ENCODE peak calls at places on chromosomes 4 and X, in four cellular contexts. Q, O, G and I are unnamed samples.
A peak's percentile ranks its signal among the peaks of the same experiment; 100 is the strongest.

GRCh38 chr4:64251779-64252178 is 157.5 kb downstream of the TECRL start:
- DNase-seq in Q (no peak), O (no peak), G (no peak), I (no peak)

GRCh38 chrX:105567046-105567445 is 255.3 kb upstream of the NRK start:
- DNase-seq in Q (no peak), O (no peak), G (no peak), I (no peak)

GRCh38 chr4:183349673-183350072 is 27.4 kb upstream of the CLDN24 start:
- DNase-seq in Q (no peak), O (no peak), G (no peak), I (no peak)

GRCh38 chrX:16589211-16589610 is 60.7 kb upstream of the S100G start:
- DNase-seq in Q (peak; percentile 57), O (no peak), G (no peak), I (no peak)

GRCh38 chrX:113790987-113791386 is 792.9 kb upstream of the HTR2C start:
- DNase-seq in Q (no peak), O (no peak), G (no peak), I (no peak)

GRCh38 chr4:147970003-147970402 is 238.1 kb downstream of the ARHGAP10 start:
- DNase-seq in Q (no peak), O (no peak), G (no peak), I (no peak)

GRCh38 chr4:5472166-5472565 is 236.2 kb downstream of the EVC2 start:
- DNase-seq in Q (no peak), O (no peak), G (no peak), I (no peak)

GRCh38 chr4:41366911-41367517 is 110.3 kb downstream of the UCHL1 start:
- DNase-seq in Q (no peak), O (no peak), G (no peak), I (no peak)

GRCh38 chr4:173573286-173573685 is 43.3 kb upstream of the HAND2 start:
- DNase-seq in Q (no peak), O (no peak), G (no peak), I (no peak)

GRCh38 chr4:15375707-15376106 is 52.1 kb upstream of the C1QTNF7 start:
- DNase-seq in Q (no peak), O (no peak), G (no peak), I (no peak)

GRCh38 chr4:73528171-73528570 is 46.6 kb downstream of the AFM start:
- DNase-seq in Q (no peak), O (no peak), G (no peak), I (no peak)

GRCh38 chr4:15882675-15883086 is 55.9 kb downstream of the FGFBP1 start:
- DNase-seq in Q (peak; percentile 33), O (no peak), G (peak; percentile 48), I (peak; percentile 79)

GRCh38 chr4:173917255-173917960 is 366.1 kb downstream of the FBXO8 start:
- DNase-seq in Q (no peak), O (no peak), G (no peak), I (no peak)

GRCh38 chr4:173424899-173425805 is 26.2 kb upstream of the SCRG1 start:
- DNase-seq in Q (no peak), O (no peak), G (no peak), I (no peak)

GRCh38 chr4:6782846-6783110 is 251 bp downstream of the KIAA0232 start:
- DNase-seq in Q (no peak), O (no peak), G (no peak), I (no peak)

GRCh38 chr4:6783111-6783981 is 819 bp downstream of the KIAA0232 start:
- DNase-seq in Q (peak; percentile 76), O (peak; percentile 95), G (peak; percentile 91), I (peak; percentile 52)

GRCh38 chr4:6781113-6781512 is 1.4 kb upstream of the KIAA0232 start:
- DNase-seq in Q (no peak), O (no peak), G (peak; percentile 79), I (no peak)

GRCh38 chr4:6781561-6781960 is 966 bp upstream of the KIAA0232 start:
- DNase-seq in Q (no peak), O (no peak), G (no peak), I (no peak)

GRCh38 chr4:6782147-6782845 is at the start of gene KIAA0232:
- DNase-seq in Q (peak; percentile 83), O (peak; percentile 97), G (peak; percentile 93), I (peak; percentile 77)
- TF ChIP-seq POLR2A in Q (peak; percentile 89), O (no peak), G (peak; percentile 78), I (peak; percentile 58)

DNA sequence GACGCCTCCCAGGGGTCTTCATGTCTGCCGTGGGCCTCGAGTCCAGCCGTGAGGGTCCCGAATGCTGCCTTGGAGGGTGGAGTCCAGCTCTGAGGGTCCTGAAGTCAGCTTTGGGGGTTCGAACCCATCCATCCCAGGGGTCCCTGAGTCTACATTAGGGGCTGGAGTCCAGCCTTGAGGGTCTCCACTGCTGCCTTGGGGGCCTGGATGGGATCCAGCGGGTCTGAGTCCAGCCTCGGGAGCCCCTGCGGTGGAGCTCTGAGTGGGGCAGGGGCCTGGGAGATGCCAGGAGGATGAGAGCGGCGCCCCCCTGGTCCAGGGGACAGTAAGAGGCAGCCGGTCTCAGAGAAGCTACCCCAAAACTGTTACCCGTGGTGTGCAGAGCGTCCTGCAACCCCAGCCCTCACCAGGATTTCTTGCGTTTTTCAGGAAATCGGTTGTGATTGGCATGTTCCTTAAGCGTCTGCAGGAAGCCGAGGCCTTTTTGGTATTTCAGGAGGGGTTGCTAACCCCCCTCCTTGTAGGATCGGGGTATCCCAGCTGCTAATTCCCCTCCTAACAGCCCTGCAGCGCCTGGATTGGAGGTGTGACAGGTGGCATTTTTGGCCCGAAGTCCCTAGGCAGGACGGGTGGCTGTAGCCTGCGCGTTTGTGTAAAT is 1.7 kb upstream of the GTPBP6 start:
- DNase-seq in Q (no peak), O (peak; percentile 65), G (no peak), I (no peak)
- TF ChIP-seq POLR2A in Q (no peak), O (no peak), G (no peak), I (no peak)

DNA sequence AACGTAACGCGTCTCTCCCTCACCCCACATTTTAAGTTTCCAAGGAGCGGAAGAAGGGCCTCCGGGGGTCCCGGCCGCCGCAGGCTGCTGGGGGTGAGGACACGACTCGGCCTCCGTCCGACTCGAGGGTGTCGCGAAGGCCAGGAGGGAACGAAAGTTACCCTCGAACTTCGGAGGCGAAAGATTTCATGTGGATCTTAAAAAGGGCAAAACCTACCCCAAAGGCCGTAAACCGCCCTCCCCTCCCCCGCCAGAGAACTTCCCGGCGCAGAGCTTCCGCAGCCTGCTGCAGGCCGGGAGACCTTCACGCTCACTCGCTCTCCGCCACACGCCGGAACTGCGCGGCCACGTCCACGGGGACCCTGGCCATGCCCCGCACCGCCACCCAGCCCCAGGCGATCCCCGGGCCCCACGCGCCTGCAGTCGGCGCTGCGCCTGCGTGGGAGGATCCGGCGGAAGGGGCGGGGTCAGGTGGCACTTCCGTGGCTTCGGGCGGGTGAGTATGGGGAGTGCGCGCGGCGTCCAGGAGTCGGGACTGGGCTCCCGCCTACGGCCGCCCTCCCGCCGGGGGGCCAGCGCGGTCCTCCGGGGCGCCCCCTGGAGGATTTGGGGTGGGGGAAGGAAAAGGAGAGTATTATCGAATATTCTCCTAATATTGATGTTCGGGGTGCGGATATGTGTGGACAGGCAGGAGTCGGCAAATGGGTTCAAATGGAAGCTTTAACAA is at the start of gene MMAA:
- DNase-seq in Q (peak; percentile 91), O (peak; percentile 98), G (peak; percentile 93), I (peak; percentile 82)
- TF ChIP-seq POLR2A in Q (peak; percentile 94), O (peak; percentile 50), G (peak; percentile 90), I (peak; percentile 53)

DNA sequence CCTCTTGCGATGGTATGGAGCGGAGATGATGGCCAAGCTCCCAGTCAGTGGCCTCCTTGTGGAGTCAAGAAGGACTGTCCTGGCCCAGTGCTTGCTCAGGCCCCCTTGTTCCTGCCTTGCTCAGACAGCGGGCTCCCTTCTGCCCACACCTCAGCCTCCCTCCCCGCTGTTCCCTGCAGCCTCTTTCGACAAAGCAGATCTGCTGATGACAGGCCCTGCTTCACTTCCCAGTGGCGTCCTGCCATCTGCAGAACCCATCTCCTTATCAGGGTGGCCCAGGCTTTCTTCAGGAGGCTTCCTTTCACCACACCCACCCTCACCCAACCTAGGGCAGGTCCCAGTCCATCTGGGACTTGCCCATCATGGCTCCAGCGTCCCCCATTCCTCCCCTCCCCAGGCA is 80.0 kb downstream of the CLDN34 start:
- DNase-seq in Q (no peak), O (no peak), G (no peak), I (no peak)
- TF ChIP-seq POLR2A in Q (no peak), O (no peak), G (no peak), I (no peak)

GRCh38 chr4:99947608-99948007 is 1.2 kb upstream of the DNAJB14 start:
- DNase-seq in Q (no peak), O (no peak), G (no peak), I (no peak)

GRCh38 chr4:99947190-99947578 is 766 bp upstream of the DNAJB14 start:
- DNase-seq in Q (peak; percentile 6), O (no peak), G (no peak), I (no peak)

GRCh38 chr4:99950913-99951254 is 809 bp upstream of the H2AZ1 start:
- DNase-seq in Q (no peak), O (no peak), G (no peak), I (no peak)

GRCh38 chr4:99949999-99950912 is at the start of gene H2AZ1:
- DNase-seq in Q (peak; percentile 98), O (peak; percentile 99), G (peak; percentile 99), I (peak; percentile 98)

GRCh38 chr4:99949034-99949998 is 759 bp downstream of the H2AZ1 start:
- DNase-seq in Q (peak; percentile 93), O (peak; percentile 90), G (peak; percentile 93), I (peak; percentile 91)
- TF ChIP-seq POLR2A in Q (no peak), O (no peak), G (peak; percentile 43), I (peak; percentile 25)

GRCh38 chrX:150364347-150365050 is 1.4 kb downstream of the MAMLD1 start:
- DNase-seq in Q (peak; percentile 7), O (no peak), G (no peak), I (no peak)

GRCh38 chrX:150363561-150364346 is 637 bp downstream of the MAMLD1 start:
- DNase-seq in Q (no peak), O (peak; percentile 62), G (no peak), I (no peak)

GRCh38 chrX:150361070-150361776 is 1.9 kb upstream of the MAMLD1 start:
- DNase-seq in Q (no peak), O (no peak), G (no peak), I (no peak)

GRCh38 chrX:150361777-150362351 is 1.3 kb upstream of the MAMLD1 start:
- DNase-seq in Q (no peak), O (peak; percentile 44), G (no peak), I (no peak)

GRCh38 chrX:150362599-150363481 is at the start of gene MAMLD1:
- DNase-seq in Q (peak; percentile 71), O (peak; percentile 80), G (peak; percentile 57), I (peak; percentile 51)
- TF ChIP-seq POLR2A in Q (peak; percentile 62), O (no peak), G (peak; percentile 50), I (no peak)

DNA sequence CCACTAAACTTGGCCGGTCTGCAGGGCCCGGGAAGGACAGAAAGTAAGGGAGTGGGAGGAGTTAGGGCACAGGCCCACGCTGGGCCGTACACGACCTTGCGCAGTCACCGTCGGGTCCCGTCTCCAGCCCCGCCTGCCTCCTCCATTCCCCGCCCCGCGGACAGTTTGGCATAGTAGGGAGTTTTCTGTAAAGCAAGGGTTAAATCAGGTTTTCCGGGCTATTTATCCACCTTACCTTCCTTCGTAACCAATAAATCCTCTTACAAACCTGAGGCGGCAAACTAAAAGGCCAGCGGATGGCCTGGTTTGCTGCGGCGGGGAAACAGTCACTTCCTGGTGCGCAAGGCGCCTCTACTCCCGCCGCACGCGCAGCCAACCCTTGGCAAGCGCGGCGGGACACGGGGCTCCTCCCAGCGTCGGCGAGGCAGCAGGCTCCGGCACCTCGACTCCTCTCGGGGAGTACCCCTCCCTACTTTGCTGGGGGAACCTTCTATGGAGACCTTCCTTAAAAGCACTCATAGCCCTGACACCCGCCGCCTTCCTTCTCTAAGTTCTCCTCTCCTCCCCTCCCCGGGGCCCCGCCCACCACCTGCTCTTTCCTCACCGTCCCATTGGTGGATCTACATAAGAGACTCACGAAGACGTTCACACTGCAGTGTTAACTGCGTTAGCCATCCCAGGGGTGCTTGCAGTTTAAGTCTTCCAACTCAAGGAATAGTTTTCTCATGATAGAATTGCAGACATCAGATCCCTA is at the start of gene TRMT2B:
- DNase-seq in Q (peak; percentile 63), O (peak; percentile 83), G (peak; percentile 78), I (peak; percentile 52)
- TF ChIP-seq POLR2A in Q (no peak), O (no peak), G (peak; percentile 36), I (peak; percentile 22)